ENCODE peak calls at places on chromosomes 11 and 22, in five cellular contexts. C, S, N, H and E are unnamed samples.

GRCh38 chr22:17700778-17701177 is 62.2 kb downstream of the BCL2L13 start:
- DNase-seq in C (no peak), S (no peak), N (no peak), H (no peak), E (no peak)

GRCh38 chr22:25492950-25493790 is 71.3 kb upstream of the GRK3 start:
- DNase-seq in C (no peak), S (no peak), N (no peak), H (no peak), E (no peak)

GRCh38 chr11:16001899-16002426 is 354.4 kb downstream of the SOX6 start:
- DNase-seq in C (peak; percentile 18), S (no peak), N (peak; percentile 96), H (peak; percentile 7), E (no peak)

GRCh38 chr11:117857734-117858369 is 18.6 kb downstream of the FXYD6 start:
- DNase-seq in C (no peak), S (no peak), N (no peak), H (no peak), E (peak; percentile 10)

GRCh38 chr11:119352857-119353260 is 6.4 kb upstream of the MFRP start:
- DNase-seq in C (no peak), S (no peak), N (peak; percentile 48), H (no peak), E (peak; percentile 38)

GRCh38 chr11:85590848-85591483 is 36.2 kb downstream of the DLG2 start:
- DNase-seq in C (peak; percentile 20), S (no peak), N (peak; percentile 26), H (peak; percentile 64), E (no peak)

GRCh38 chr11:83801799-83802198 is 515.6 kb upstream of the CCDC90B start:
- DNase-seq in C (no peak), S (no peak), N (no peak), H (peak; percentile 28), E (no peak)

GRCh38 chr22:34914871-34915270 is 151.1 kb upstream of the ISX start:
- DNase-seq in C (no peak), S (no peak), N (no peak), H (no peak), E (no peak)

GRCh38 chr22:24437820-24438328 is 10.5 kb downstream of the ADORA2A start:
- DNase-seq in C (no peak), S (no peak), N (no peak), H (peak; percentile 61), E (no peak)

GRCh38 chr22:45528046-45528445 is 25.4 kb downstream of the FBLN1 start:
- DNase-seq in C (no peak), S (no peak), N (no peak), H (no peak), E (no peak)

GRCh38 chr22:45525480-45525879 is 22.8 kb downstream of the FBLN1 start:
- DNase-seq in C (no peak), S (no peak), N (no peak), H (no peak), E (no peak)

GRCh38 chr22:45527456-45527855 is 24.8 kb downstream of the FBLN1 start:
- DNase-seq in C (no peak), S (no peak), N (no peak), H (no peak), E (no peak)

GRCh38 chr22:45526263-45526662 is 23.6 kb downstream of the FBLN1 start:
- DNase-seq in C (no peak), S (no peak), N (no peak), H (no peak), E (no peak)

GRCh38 chr22:45526768-45527360 is 24.2 kb downstream of the FBLN1 start:
- DNase-seq in C (no peak), S (no peak), N (no peak), H (no peak), E (no peak)
- H2BK12ac ChIP-seq in C (no peak overlapping the region), S (no peak overlapping the region), N (no peak overlapping the region), H (no peak overlapping the region), E (no peak overlapping the region)

DNA sequence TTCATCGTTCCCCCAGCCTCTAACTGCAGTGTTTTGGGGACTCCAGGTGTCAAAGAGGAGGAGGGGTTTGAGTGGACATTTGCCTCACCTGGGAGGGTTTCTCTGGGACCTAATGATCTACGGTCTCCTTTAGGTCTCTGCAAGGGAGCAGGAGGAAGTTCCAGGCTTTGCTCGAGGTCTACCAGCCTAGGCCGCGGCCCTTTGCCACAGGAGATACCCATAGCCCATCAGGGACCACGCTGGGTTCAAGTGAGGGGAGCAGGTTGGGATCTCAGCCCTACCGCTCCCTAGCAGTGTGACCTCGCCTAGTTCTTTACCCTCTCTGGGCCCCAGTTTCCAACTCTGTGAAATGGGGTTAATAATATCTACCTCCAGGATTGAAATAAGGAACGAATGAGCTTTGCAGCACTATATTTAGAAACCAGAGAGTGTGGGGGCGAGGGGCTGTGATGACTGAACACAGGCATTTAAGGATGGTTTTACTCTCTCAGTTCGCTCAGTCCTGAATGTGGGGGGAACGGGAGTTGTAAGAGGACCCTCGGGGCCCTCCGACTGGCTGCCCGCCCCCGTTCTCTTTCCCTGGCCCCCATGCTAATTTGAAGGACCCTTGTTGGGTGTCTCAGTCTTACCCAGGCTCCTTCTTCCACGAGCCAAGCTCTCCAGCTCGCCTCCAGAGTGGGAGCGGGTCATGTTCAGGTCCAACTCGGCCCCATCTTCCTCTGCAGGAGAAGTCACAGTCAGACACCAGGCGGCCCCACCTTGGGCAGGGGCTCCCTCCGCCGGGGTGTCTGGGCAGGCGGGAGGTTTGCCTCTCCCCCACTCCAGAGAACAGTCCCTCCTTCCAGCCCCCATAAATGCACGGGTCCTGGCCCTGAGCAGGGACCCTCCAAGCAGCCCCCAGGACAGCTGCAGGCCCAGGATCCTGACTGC is 11.7 kb downstream of the PDGFB start:
- DNase-seq in C (no peak), S (no peak), N (no peak), H (no peak), E (no peak)
- H3K4me2 ChIP-seq in C (no peak overlapping the region), S (no peak overlapping the region), N (no peak overlapping the region), H (no peak overlapping the region), E (no peak overlapping the region)

GRCh38 chr11:3957437-3957836 is 102.0 kb downstream of the STIM1 start:
- DNase-seq in C (no peak), S (no peak), N (no peak), H (no peak), E (no peak)

GRCh38 chr11:3962406-3962840 is 107.0 kb downstream of the STIM1 start:
- DNase-seq in C (no peak), S (no peak), N (peak; percentile 43), H (no peak), E (no peak)

GRCh38 chr11:3959015-3959917 is 103.8 kb downstream of the STIM1 start:
- DNase-seq in C (no peak), S (no peak), N (peak; percentile 41), H (peak; percentile 88), E (no peak)

GRCh38 chr11:3958301-3958700 is 102.8 kb downstream of the STIM1 start:
- DNase-seq in C (no peak), S (no peak), N (no peak), H (peak; percentile 41), E (no peak)

GRCh38 chr11:3959918-3960295 is 104.4 kb downstream of the STIM1 start:
- DNase-seq in C (no peak), S (no peak), N (no peak), H (peak; percentile 84), E (no peak)
- H2BK12ac ChIP-seq in C (no peak overlapping the region), S (no peak overlapping the region), N (no peak overlapping the region), H (no peak overlapping the region), E (no peak overlapping the region)

DNA sequence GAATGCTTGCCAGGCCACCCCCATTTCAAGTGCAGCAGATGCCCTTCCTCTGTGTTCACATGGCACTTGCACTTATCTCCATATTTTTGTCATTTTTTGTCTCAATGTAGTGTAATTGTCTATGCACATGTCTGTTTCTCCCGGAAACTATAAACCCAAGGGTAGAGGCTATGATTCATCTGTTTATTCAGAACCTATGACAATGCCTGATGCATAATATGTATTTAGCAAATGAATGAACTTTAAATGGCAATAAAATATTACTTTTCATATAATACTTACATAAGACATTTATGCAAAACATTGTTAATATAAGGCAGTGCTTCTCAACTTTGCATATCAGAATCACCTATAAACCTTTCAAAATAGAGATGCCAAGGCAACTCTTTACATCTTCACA is 6.7 kb downstream of the PAK1 start:
- DNase-seq in C (no peak), S (no peak), N (no peak), H (no peak), E (no peak)
- H3K4me2 ChIP-seq in C (no peak overlapping the region), S (no peak overlapping the region), N (no peak overlapping the region), H (no peak overlapping the region), E (no peak overlapping the region)

DNA sequence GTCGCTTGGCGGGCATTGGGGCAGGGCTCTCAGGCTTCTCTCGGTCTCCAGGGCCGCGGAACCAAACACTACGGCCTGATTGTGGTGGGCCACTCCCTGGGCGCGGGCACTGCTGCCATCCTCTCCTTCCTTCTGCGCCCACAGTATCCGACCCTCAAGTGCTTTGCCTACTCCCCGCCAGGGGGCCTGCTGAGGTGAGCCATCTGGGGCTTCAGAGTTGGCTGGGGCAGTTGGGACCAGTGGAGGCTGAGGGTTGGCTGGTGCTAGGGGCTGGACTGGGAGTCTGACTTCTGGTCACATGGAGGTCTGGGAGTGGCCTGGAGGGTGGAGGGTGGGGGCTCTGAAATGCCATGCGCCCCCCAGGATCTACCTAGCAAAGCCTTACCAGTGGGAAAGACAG is 15.3 kb upstream of the MYRF start:
- DNase-seq in C (no peak), S (no peak), N (no peak), H (no peak), E (no peak)
- H2BK12ac ChIP-seq in C (no peak overlapping the region), S (no peak overlapping the region), N (no peak overlapping the region), H (no peak overlapping the region), E (no peak overlapping the region)

DNA sequence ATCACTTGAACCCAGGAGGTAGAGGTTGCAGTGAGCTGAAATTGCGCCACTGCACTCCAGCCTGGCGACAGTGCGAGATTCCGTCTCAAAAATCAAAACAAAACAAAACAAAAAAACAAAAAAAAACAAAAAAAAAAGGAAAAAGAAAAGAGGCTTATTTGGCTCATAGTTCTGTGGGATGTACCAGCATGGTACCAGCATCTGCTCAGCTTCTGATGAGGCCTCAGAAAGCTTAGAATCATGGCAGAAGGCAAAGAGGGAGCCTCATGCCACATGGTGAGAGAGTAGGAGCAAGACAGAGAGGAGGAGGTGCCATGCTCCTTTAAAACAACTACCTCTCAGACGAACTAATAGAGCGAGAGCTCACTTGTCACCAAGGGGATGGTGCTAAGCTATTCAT is 10.6 kb upstream of the PTS start:
- DNase-seq in C (no peak), S (no peak), N (no peak), H (peak; percentile 63), E (no peak)
- H3K4me2 ChIP-seq in C (no peak overlapping the region), S (no peak overlapping the region), N (no peak overlapping the region), H (no peak overlapping the region), E (no peak overlapping the region)

GRCh38 chr22:38638734-38639133 is 17.5 kb downstream of the FAM227A start:
- DNase-seq in C (no peak), S (no peak), N (peak; percentile 23), H (no peak), E (no peak)
- H2BK12ac ChIP-seq in C (no peak overlapping the region), S (no peak overlapping the region), N (no peak overlapping the region), H (no peak overlapping the region), E (no peak overlapping the region)

GRCh38 chr22:48975886-48976285 is 851.8 kb downstream of the BRD1 start:
- DNase-seq in C (no peak), S (no peak), N (no peak), H (no peak), E (no peak)
- H3K4me2 ChIP-seq in C (no peak overlapping the region), S (no peak overlapping the region), N (no peak overlapping the region), H (no peak overlapping the region), E (no peak overlapping the region)